ENCODE peak calls at places on chromosomes 5 and 9, in six cellular contexts. I, D, X, R, V and P are unnamed samples.

GRCh38 chr5:155943516-155944407 is 383.2 kb upstream of the SGCD start:
- DNase-seq in I (peak; percentile 62), D (peak; percentile 18), X (peak; percentile 19), R (no peak), V (peak; percentile 61), P (peak; percentile 8)

GRCh38 chr5:130400091-130400490 is 495.8 kb downstream of the CHSY3 start:
- DNase-seq in I (no peak), D (peak; percentile 60), X (no peak), R (no peak), V (no peak), P (no peak)

GRCh38 chr5:84379749-84380148 is 4.9 kb downstream of the EDIL3 start:
- DNase-seq in I (no peak), D (peak; percentile 63), X (no peak), R (no peak), V (no peak), P (no peak)

GRCh38 chr5:141858084-141858765 is 20.0 kb downstream of the PCDH1 start:
- DNase-seq in I (no peak), D (no peak), X (no peak), R (peak; percentile 54), V (no peak), P (no peak)

GRCh38 chr9:89929721-89930480 is 325.1 kb downstream of the GADD45G start:
- DNase-seq in I (no peak), D (no peak), X (no peak), R (no peak), V (no peak), P (no peak)

GRCh38 chr9:136268318-136268717 is 22.7 kb upstream of the QSOX2 start:
- DNase-seq in I (no peak), D (peak; percentile 10), X (no peak), R (no peak), V (no peak), P (no peak)

GRCh38 chr9:112119225-112120045 is 55.7 kb downstream of the SUSD1 start:
- DNase-seq in I (no peak), D (peak; percentile 46), X (no peak), R (peak; percentile 80), V (no peak), P (no peak)

GRCh38 chr5:137218471-137218870 is 280.7 kb downstream of the SPOCK1 start:
- DNase-seq in I (no peak), D (peak; percentile 16), X (no peak), R (no peak), V (no peak), P (no peak)

GRCh38 chr5:119268387-119269060 is 87.3 kb upstream of the TNFAIP8 start:
- DNase-seq in I (peak; percentile 98), D (peak; percentile 96), X (peak; percentile 94), R (peak; percentile 97), V (peak; percentile 99), P (peak; percentile 96)

GRCh38 chr9:36488322-36488838 is 84.3 kb upstream of the MELK start:
- DNase-seq in I (no peak), D (no peak), X (no peak), R (no peak), V (no peak), P (no peak)

GRCh38 chr9:101593345-101593744 is 1.4 kb downstream of the PPP3R2 start:
- DNase-seq in I (no peak), D (no peak), X (no peak), R (no peak), V (no peak), P (no peak)

GRCh38 chr9:110161940-110162339 is 46.0 kb downstream of the C9orf152 start:
- DNase-seq in I (peak; percentile 59), D (no peak), X (no peak), R (no peak), V (no peak), P (no peak)

GRCh38 chr9:110049699-110050450 is 158.1 kb downstream of the C9orf152 start:
- DNase-seq in I (peak; percentile 39), D (peak; percentile 33), X (peak; percentile 20), R (peak; percentile 41), V (no peak), P (peak; percentile 10)

GRCh38 chr5:5886812-5887486 is 464.5 kb downstream of the ICE1 start:
- DNase-seq in I (peak; percentile 56), D (no peak), X (peak; percentile 41), R (peak; percentile 52), V (no peak), P (peak; percentile 47)